ENCODE peak calls at places on chromosomes 12 and 14, in ten cellular contexts. D is MM.1S, P is HepG2, U is OCI-LY7, V is NT2/D1, I is hepatocyte, H is AG04450, O is thoracic aorta, R is left ventricle myocardium inferior, A is gastrocnemius medialis. X is an unnamed sample.
A peak's percentile ranks its signal among the peaks of the same experiment; 100 is the strongest.

GRCh38 chr14:45199246-45199645 is 53.8 kb downstream of the MIS18BP1 start:
- DNase-seq in D (no peak), H (no peak), A (no peak), I (no peak), P (no peak), R (no peak), V (no peak), U (no peak), O (no peak), X (peak; percentile 60)

GRCh38 chr14:95228240-95228639 is 70.9 kb upstream of the DICER1 start:
- DNase-seq in R (no peak), I (no peak), D (no peak), H (no peak), P (no peak), V (no peak), A (no peak), O (no peak), U (no peak), X (peak; percentile 33)

GRCh38 chr12:77087427-77087826 is 22.1 kb upstream of the E2F7 start:
- DNase-seq in O (no peak), I (peak; percentile 8), H (peak; percentile 82), D (no peak), V (no peak), P (no peak), U (no peak), R (no peak), A (no peak), X (peak; percentile 88)

GRCh38 chr12:39782026-39782545 is 162.5 kb upstream of the ABCD2 start:
- DNase-seq in U (no peak), R (no peak), P (no peak), I (no peak), A (no peak), H (no peak), D (no peak), O (no peak), V (no peak), X (no peak)

GRCh38 chr12:44000309-44000952 is 164.6 kb downstream of the TMEM117 start:
- DNase-seq in D (peak; percentile 90), R (no peak), U (peak; percentile 55), A (no peak), V (peak; percentile 71), H (peak; percentile 6), O (no peak), I (peak; percentile 66), P (peak; percentile 81), X (peak; percentile 78)

GRCh38 chr12:117847371-117847770 is 121.4 kb downstream of the KSR2 start:
- DNase-seq in O (no peak), R (no peak), U (no peak), V (no peak), P (no peak), I (no peak), H (no peak), D (no peak), A (no peak), X (no peak)

GRCh38 chr14:105919458-105920150 is 393.2 kb downstream of the TMEM121 start:
- DNase-seq in H (no peak), U (no peak), R (peak; percentile 2), V (no peak), A (no peak), O (no peak), P (no peak), I (no peak), D (no peak), X (no peak)

GRCh38 chr12:69266045-69266635 is 26.8 kb downstream of the CPSF6 start:
- DNase-seq in O (no peak), R (no peak), U (no peak), H (peak; percentile 34), V (no peak), D (no peak), P (no peak), A (no peak), I (no peak), X (peak; percentile 90)

GRCh38 chr12:47139010-47139681 is 59.4 kb upstream of the AMIGO2 start:
- DNase-seq in D (no peak), R (no peak), H (no peak), O (no peak), V (no peak), U (no peak), P (no peak), I (no peak), A (no peak), X (no peak)

GRCh38 chr12:76029982-76030377 is 1.6 kb downstream of the PHLDA1 start:
- DNase-seq in A (no peak), D (peak; percentile 19), I (peak; percentile 35), O (no peak), R (no peak), U (no peak), H (no peak), P (no peak), V (no peak), X (no peak)

GRCh38 chr12:131672941-131673330 is 38.0 kb upstream of the SFSWAP start:
- DNase-seq in P (no peak), R (no peak), I (no peak), U (no peak), O (no peak), H (no peak), A (no peak), D (no peak), V (no peak), X (no peak)

GRCh38 chr14:105859717-105860614 is 333.6 kb downstream of the TMEM121 start:
- DNase-seq in R (peak; percentile 11), O (no peak), H (no peak), A (peak; percentile 8), I (no peak), D (peak; percentile 19), U (peak; percentile 58), P (no peak), V (no peak), X (no peak)

GRCh38 chr14:81269100-81269978 is 48.6 kb upstream of the GTF2A1 start:
- DNase-seq in A (no peak), R (no peak), I (peak; percentile 76), V (peak; percentile 16), D (peak; percentile 28), O (no peak), U (peak; percentile 71), H (peak; percentile 39), P (peak; percentile 70), X (peak; percentile 67)

GRCh38 chr12:24838531-24838950 is 110.4 kb downstream of the BCAT1 start:
- DNase-seq in D (peak; percentile 54), P (no peak), R (no peak), A (peak; percentile 35), I (peak; percentile 50), V (no peak), H (peak; percentile 74), O (no peak), U (no peak), X (no peak)

GRCh38 chr14:20608383-20609095 is 17.4 kb upstream of the RNASE12 start:
- DNase-seq in U (no peak), I (no peak), A (no peak), P (no peak), O (no peak), H (no peak), D (no peak), R (no peak), V (no peak), X (no peak)

GRCh38 chr14:101459392-101459900 is 101.8 kb upstream of the DIO3 start:
- DNase-seq in P (no peak), I (no peak), O (no peak), U (no peak), H (no peak), A (no peak), V (no peak), R (no peak), D (no peak), X (no peak)

GRCh38 chr12:88638956-88639355 is 58.7 kb upstream of the KITLG start:
- DNase-seq in P (no peak), I (no peak), A (no peak), H (no peak), R (no peak), O (no peak), V (no peak), U (no peak), D (no peak), X (no peak)
- H3K4me3 ChIP-seq in P (no peak overlapping the region), I (no peak overlapping the region), A (no peak overlapping the region), H (peak overlapping the region; percentile 5), R (peak overlapping the region; percentile 21), O (no peak overlapping the region), V (no peak overlapping the region), U (no peak overlapping the region), D (no peak overlapping the region), X (no peak overlapping the region)

DNA sequence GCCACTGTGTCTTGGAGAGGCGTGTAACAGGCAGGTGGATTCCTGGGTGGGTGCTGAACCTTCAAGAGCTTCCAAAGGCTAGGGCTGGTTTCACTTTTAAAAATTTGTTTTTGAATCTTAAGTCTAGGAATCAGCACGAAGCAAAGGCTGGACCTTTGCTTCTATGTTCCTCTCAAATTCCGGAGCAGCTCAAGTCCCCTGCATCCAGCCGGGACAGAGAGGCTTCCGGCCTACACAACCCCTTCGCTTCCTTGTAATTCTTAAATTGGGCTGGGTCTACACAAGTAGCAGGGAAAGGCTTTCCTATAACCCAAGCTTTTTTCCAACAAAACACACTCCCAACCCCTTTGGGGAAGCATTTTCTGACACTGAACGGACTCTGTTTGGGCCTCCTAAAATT is 8.3 kb downstream of the HOXC12 start:
- DNase-seq in P (no peak), I (no peak), H (no peak), R (no peak), O (no peak), V (no peak), A (no peak), D (no peak), U (no peak), X (no peak)
- H3K4me3 ChIP-seq in P (no peak overlapping the region), I (no peak overlapping the region), H (no peak overlapping the region), R (no peak overlapping the region), O (no peak overlapping the region), V (no peak overlapping the region), A (no peak overlapping the region), D (no peak overlapping the region), U (no peak overlapping the region), X (no peak overlapping the region)

DNA sequence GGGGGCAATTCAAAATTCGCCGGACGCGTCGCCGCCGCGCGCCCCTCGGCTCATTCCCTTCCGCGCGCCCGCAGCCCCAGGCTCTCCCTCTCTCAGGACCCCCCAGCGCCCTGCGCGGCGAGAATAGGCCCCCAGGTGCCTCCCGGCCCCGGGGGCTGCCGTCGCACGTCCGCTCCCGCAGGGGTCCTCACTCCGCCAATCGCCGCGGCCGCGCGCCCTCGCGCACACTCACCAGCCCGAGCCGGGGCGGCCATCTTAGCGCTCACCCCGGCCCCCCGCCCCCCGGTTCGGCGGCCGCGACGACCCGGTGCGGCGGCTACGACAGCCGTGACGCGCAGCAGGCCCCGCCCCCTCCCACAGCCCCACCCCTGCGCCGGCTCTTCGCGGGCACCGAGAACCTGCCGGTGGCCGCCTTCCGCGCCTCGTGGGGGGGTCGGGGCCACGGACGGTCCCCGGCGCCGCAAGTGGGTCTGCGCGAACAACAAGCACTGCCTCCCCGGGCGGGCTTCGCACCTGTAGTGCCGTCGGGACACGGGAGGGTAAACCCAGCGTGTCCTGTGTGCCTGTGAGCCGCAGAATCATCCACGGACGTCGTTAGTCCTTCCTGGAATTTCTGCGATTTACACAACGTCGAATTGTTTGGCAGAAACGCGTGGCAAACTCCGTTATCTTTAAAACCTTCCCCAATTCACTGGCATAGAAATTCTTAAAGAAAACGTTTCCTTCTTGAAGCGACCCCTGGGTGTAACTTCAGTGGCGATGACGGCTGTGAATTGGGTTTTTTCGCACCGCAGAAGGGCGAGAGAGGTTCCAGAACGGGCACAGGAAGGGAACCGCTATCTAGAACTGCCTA is 2.5 kb downstream of the USP44 start:
- DNase-seq in P (no peak), H (no peak), R (peak; percentile 64), O (no peak), I (peak; percentile 71), A (peak; percentile 15), U (peak; percentile 58), D (no peak), V (no peak), X (no peak)
- H3K4me3 ChIP-seq in P (peak overlapping the region; percentile 49), H (peak overlapping the region; percentile 84), R (peak overlapping the region; percentile 92), O (peak overlapping the region; percentile 96), I (peak overlapping the region; percentile 72), A (peak overlapping the region; percentile 51), U (peak overlapping the region; percentile 69), D (peak overlapping the region; percentile 36), V (peak overlapping the region; percentile 83), X (peak overlapping the region; percentile 36)

GRCh38 chr14:92490239-92490959 is 23.2 kb upstream of the RIN3 start:
- DNase-seq in H (no peak), U (no peak), D (no peak), P (no peak), A (no peak), O (no peak), V (no peak), I (no peak), R (no peak), X (no peak)
- H3K4me3 ChIP-seq in H (no peak overlapping the region), U (no peak overlapping the region), D (no peak overlapping the region), P (no peak overlapping the region), A (no peak overlapping the region), O (no peak overlapping the region), V (no peak overlapping the region), I (no peak overlapping the region), R (no peak overlapping the region), X (no peak overlapping the region)

X was measured in bronchial epithelial cell.